ENCODE peak calls at places on chromosome 11, in nine cellular contexts. M is left ventricle myocardium inferior, V is foreskin fibroblast, R is tibial artery, O is right atrium auricular region, J is PC-9, Q is GM23338, N is psoas muscle, F is fibroblast of mammary gland. B is an unnamed sample.

GRCh38 chr11:68546555-68546954 is 86.0 kb downstream of the PPP6R3 start:
- DNase-seq in F (peak), R (no peak), O (no peak), J (no peak), M (no peak), V (peak), N (no peak), Q (no peak), B (no peak)

GRCh38 chr11:110092577-110093406 is at the start of gene ZC3H12C:
- DNase-seq in V (peak), R (peak), F (peak), O (peak), M (peak), N (peak), Q (peak), J (peak), B (no peak)

GRCh38 chr11:47192111-47192510 is 5.9 kb upstream of the PACSIN3 start:
- DNase-seq in O (no peak), V (peak), J (peak), N (no peak), Q (no peak), M (no peak), F (no peak), R (no peak), B (no peak)

GRCh38 chr11:69638941-69639681 is 1.8 kb upstream of the CCND1 start:
- DNase-seq in M (peak), N (peak), J (peak), Q (peak), O (peak), V (peak), R (peak), F (peak), B (peak)

GRCh38 chr11:14764899-14765527 is 121.4 kb downstream of the PDE3B start:
- DNase-seq in V (no peak), Q (no peak), J (no peak), F (no peak), R (no peak), M (no peak), O (no peak), N (no peak), B (no peak)

GRCh38 chr11:120489799-120490198 is 21.7 kb upstream of the GRIK4 start:
- DNase-seq in J (peak), R (no peak), V (no peak), N (no peak), O (no peak), F (no peak), Q (no peak), M (no peak), B (no peak)

GRCh38 chr11:73852049-73852448 is 24.6 kb downstream of the COA4 start:
- DNase-seq in Q (no peak), M (no peak), J (no peak), F (no peak), O (no peak), N (no peak), R (no peak), V (no peak), B (no peak)

GRCh38 chr11:1628506-1629325 is 859 bp upstream of the KRTAP5-5 start:
- DNase-seq in R (no peak), V (peak), Q (peak), J (no peak), O (no peak), M (no peak), N (peak), F (peak), B (no peak)

GRCh38 chr11:123509737-123510578 is 79.9 kb downstream of the GRAMD1B start:
- DNase-seq in V (peak), N (no peak), Q (peak), M (no peak), R (no peak), F (peak), O (no peak), J (no peak), B (no peak)

GRCh38 chr11:88537613-88538012 is 200.1 kb upstream of the CTSC start:
- DNase-seq in R (no peak), O (no peak), Q (no peak), V (no peak), J (peak), N (no peak), M (no peak), F (no peak), B (no peak)

GRCh38 chr11:45960387-45961110 is 38.1 kb downstream of the LARGE2 start:
- DNase-seq in O (no peak), N (no peak), M (no peak), R (no peak), Q (no peak), J (no peak), V (no peak), F (peak), B (no peak)

GRCh38 chr11:79461144-79461543 is 20.3 kb upstream of the TENM4 start:
- DNase-seq in J (no peak), N (no peak), M (no peak), Q (peak), V (peak), F (peak), R (no peak), O (no peak), B (no peak)

GRCh38 chr11:110908401-110909106 is 196.3 kb upstream of the ARHGAP20 start:
- DNase-seq in Q (no peak), N (no peak), V (peak), J (peak), O (no peak), R (no peak), M (no peak), F (peak), B (peak)

DNA sequence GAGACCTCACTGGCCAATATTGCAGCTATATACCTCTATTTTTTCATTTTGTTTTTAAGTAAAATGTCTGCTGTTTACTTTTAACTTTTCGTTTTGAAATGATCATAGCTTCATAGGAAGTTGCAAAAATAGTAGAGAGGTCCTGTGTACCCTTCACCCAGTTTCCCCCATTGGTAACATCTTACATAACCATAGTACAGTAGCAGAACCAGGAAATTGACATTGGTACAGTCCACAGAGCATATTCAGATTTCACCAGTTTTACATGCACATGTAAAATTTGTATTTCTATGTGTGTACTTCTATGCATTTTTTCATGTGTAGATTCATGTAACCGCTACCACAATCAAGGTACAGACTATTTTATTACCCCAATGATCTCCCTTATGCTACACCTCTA is 3.8 kb downstream of the AMOTL1 start:
- DNase-seq in R (no peak), Q (no peak), O (no peak), F (no peak), N (no peak), J (no peak), V (no peak), M (no peak), B (no peak)
- TF ChIP-seq CTCF in R (no peak), Q (no peak), O (no peak), F (no peak), N (no peak), J (no peak), V (no peak), M (no peak), B (no peak)

DNA sequence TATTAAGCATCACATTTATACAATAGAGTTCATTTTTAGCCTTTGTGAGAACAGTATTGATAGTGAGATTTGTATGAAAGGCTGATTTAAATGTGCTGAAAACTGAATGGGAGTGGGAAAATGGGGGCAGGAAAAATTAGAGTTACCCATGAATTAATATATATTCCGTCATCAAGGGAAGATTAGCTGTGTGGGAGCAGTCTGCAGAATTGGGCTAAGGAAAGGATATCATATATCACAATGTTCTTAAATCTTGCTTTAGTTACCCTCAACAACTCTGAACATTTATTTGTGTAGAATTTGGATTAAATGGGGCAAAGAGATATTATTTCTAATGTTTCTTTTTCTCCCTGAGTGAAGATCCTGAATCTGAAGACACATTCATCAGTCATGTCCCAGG is at the start of gene OR51Q1:
- DNase-seq in J (no peak), F (no peak), R (no peak), V (no peak), M (no peak), N (no peak), O (no peak), Q (no peak), B (no peak)
- H3K4me3 ChIP-seq in J (no peak), F (no peak), R (no peak), V (no peak), M (no peak), N (no peak), O (no peak), Q (no peak), B (no peak)

DNA sequence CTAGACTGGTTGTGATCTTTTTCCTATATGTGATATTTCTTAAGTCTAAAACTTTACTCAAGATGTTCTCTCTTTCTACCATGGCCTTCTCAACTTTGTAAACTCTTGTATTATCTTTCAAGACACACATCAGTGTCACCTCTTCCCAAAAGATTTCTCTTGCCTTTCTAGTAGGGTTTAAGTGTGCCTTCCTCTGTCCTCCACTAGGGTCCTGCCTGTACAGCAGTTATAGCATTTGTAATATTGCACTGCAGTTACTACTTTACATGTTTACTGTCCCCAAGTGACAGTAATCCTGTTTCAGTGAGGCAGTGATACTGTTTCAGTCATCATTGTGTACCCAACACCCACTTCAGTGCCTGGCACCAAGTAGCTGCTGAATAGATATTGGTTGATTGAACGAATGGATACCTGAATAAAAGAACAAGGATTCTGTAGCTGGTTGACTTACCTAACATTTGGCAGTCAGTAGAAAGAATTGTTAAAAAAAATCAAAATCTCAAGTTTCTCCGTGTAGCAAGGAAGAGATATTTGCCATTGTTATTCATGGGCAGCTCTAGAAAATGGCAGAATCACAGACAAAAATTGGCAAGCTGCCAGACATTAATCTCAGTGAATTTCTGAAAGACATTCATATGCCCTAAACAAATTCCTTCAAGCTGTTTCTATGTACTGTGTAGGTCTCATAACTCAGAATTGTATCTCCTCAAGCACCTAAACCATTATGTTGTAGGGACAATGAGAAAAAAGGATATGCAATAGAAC is 79.4 kb downstream of the RBMXL2 start:
- DNase-seq in M (no peak), Q (no peak), J (no peak), R (no peak), F (no peak), N (no peak), V (no peak), O (no peak), B (no peak)
- TF ChIP-seq CTCF in M (no peak), Q (peak), J (no peak), R (no peak), F (no peak), N (no peak), V (no peak), O (no peak), B (no peak)

GRCh38 chr11:5938603-5938965 is 3.5 kb upstream of the OR56A3 start:
- DNase-seq in O (no peak), R (no peak), J (no peak), N (no peak), V (no peak), Q (peak), M (no peak), F (no peak), B (no peak)
- H3K4me3 ChIP-seq in O (no peak), R (no peak), J (no peak), N (no peak), V (no peak), Q (no peak), M (no peak), F (no peak), B (no peak)

GRCh38 chr11:76838422-76839068 is 22.2 kb upstream of the ACER3 start:
- DNase-seq in O (no peak), M (no peak), V (peak), J (no peak), Q (peak), R (no peak), F (peak), N (no peak), B (no peak)
- TF ChIP-seq CTCF in O (no peak), M (peak), V (peak), J (no peak), Q (peak), R (peak), F (peak), N (no peak), B (peak)

GRCh38 chr11:66371627-66372415 is at the start of gene SLC29A2:
- DNase-seq in M (peak), Q (peak), J (peak), R (no peak), V (peak), F (no peak), O (no peak), N (peak), B (no peak)
- H3K4me3 ChIP-seq in M (peak), Q (peak), J (peak), R (peak), V (peak), F (peak), O (peak), N (peak), B (peak)

GRCh38 chr11:130416537-130416896 is 11.9 kb downstream of the ADAMTS8 start:
- DNase-seq in F (no peak), R (no peak), J (no peak), Q (no peak), N (peak), O (no peak), M (no peak), V (no peak), B (no peak)
- TF ChIP-seq CTCF in F (no peak), R (no peak), J (no peak), Q (no peak), N (no peak), O (no peak), M (no peak), V (no peak), B (no peak)

GRCh38 chr11:9524001-9524400 is 49.5 kb upstream of the WEE1 start:
- DNase-seq in N (no peak), R (no peak), F (no peak), J (no peak), O (no peak), Q (no peak), M (no peak), V (no peak), B (no peak)

GRCh38 chr11:9516113-9516512 is 55.3 kb downstream of the ZNF143 start:
- DNase-seq in F (no peak), V (no peak), N (no peak), J (peak), R (no peak), Q (peak), M (no peak), O (no peak), B (no peak)

GRCh38 chr11:9518835-9519234 is 54.6 kb upstream of the WEE1 start:
- DNase-seq in Q (no peak), M (no peak), J (no peak), O (no peak), N (no peak), R (no peak), F (no peak), V (no peak), B (no peak)
- H3K4me3 ChIP-seq in Q (no peak), M (no peak), J (no peak), O (no peak), N (no peak), R (no peak), F (no peak), V (no peak), B (no peak)